ENCODE peak calls at places on chromosomes 1 and 21, in eight cellular contexts. D, M, P, T, W, E, C and F are unnamed samples.

GRCh38 chr1:220410681-220411080 is 117.3 kb upstream of the MARK1 start:
- DNase-seq in T (no peak), E (peak), W (no peak), D (no peak), P (no peak), C (no peak), M (peak), F (peak)

GRCh38 chr1:89994231-89994804 is 592 bp upstream of the ZNF326 start:
- DNase-seq in M (no peak), C (no peak), P (no peak), E (no peak), W (no peak), T (no peak), D (no peak), F (no peak)

GRCh38 chr21:32520885-32521735 is 64.2 kb downstream of the TCP10L start:
- DNase-seq in M (peak), P (no peak), E (peak), D (peak), C (no peak), W (peak), T (no peak), F (peak)

GRCh38 chr1:208461680-208462079 is 217.5 kb upstream of the PLXNA2 start:
- DNase-seq in E (no peak), W (peak), P (no peak), M (no peak), D (no peak), C (no peak), T (no peak), F (no peak)

GRCh38 chr1:40650075-40650474 is 15.4 kb downstream of the RIMS3 start:
- DNase-seq in T (no peak), E (no peak), P (no peak), C (no peak), M (no peak), W (peak), D (no peak), F (no peak)

GRCh38 chr1:165073402-165074007 is 283.0 kb downstream of the LMX1A start:
- DNase-seq in P (no peak), E (peak), T (peak), C (no peak), D (peak), M (peak), W (peak), F (no peak)

GRCh38 chr1:165248969-165249571 is 107.4 kb downstream of the LMX1A start:
- DNase-seq in E (no peak), M (no peak), T (no peak), P (no peak), D (no peak), W (no peak), C (no peak), F (no peak)

GRCh38 chr21:28818663-28819278 is 173.9 kb downstream of the LTN1 start:
- DNase-seq in T (no peak), P (no peak), W (no peak), M (peak), D (no peak), C (no peak), E (peak), F (no peak)

GRCh38 chr1:177088974-177089373 is 75.5 kb downstream of the ASTN1 start:
- DNase-seq in C (no peak), T (no peak), D (no peak), W (no peak), E (no peak), P (no peak), M (no peak), F (no peak)

GRCh38 chr1:232317336-232317735 is 312.6 kb downstream of the SIPA1L2 start:
- DNase-seq in C (no peak), E (no peak), P (no peak), T (no peak), W (no peak), M (no peak), D (no peak), F (no peak)

GRCh38 chr21:34887729-34888568 is 161.2 kb downstream of the RUNX1 start:
- DNase-seq in D (peak), T (no peak), E (peak), P (peak), C (peak), M (peak), W (peak), F (peak)

GRCh38 chr1:226908913-226909312 is 31.2 kb upstream of the COQ8A start:
- DNase-seq in D (no peak), E (peak), T (no peak), M (no peak), C (no peak), P (no peak), W (no peak), F (no peak)

GRCh38 chr21:29017639-29018237 is 1.4 kb downstream of the RWDD2B start:
- DNase-seq in M (peak), C (no peak), P (no peak), T (no peak), E (no peak), D (peak), W (peak), F (no peak)

GRCh38 chr1:204191481-204191880 is 4.8 kb downstream of the KISS1 start:
- DNase-seq in M (no peak), E (no peak), W (no peak), C (no peak), T (no peak), D (no peak), P (no peak), F (no peak)

GRCh38 chr21:39647476-39647875 is 34.7 kb downstream of the B3GALT5 start:
- DNase-seq in M (no peak), D (peak), E (peak), P (no peak), C (no peak), W (peak), T (no peak), F (peak)

GRCh38 chr1:92475029-92475428 is 11.7 kb downstream of the GFI1 start:
- DNase-seq in M (no peak), E (no peak), T (no peak), C (no peak), P (no peak), D (no peak), W (no peak), F (no peak)

GRCh38 chr21:41766883-41767605 is at the start of gene RIPK4:
- DNase-seq in E (no peak), T (peak), M (peak), C (peak), P (peak), W (no peak), D (no peak), F (no peak)

GRCh38 chr1:220067246-220068204 is 21.2 kb upstream of the EPRS1 start:
- DNase-seq in P (no peak), D (no peak), W (no peak), C (no peak), E (peak), T (no peak), M (peak), F (no peak)

GRCh38 chr1:217910205-217910604 is 279.1 kb downstream of the SPATA17 start:
- DNase-seq in M (no peak), D (no peak), C (no peak), T (no peak), E (no peak), W (no peak), P (no peak), F (no peak)

GRCh38 chr1:22794691-22795090 is 84.1 kb downstream of the EPHB2 start:
- DNase-seq in P (no peak), E (no peak), D (no peak), C (no peak), T (no peak), M (no peak), W (no peak), F (no peak)

GRCh38 chr1:23100074-23100748 is 68.4 kb downstream of the LUZP1 start:
- DNase-seq in M (peak), C (peak), D (peak), W (peak), P (no peak), T (no peak), E (peak), F (peak)

GRCh38 chr21:38470762-38471161 is 27.5 kb downstream of the ERG start:
- DNase-seq in D (peak), P (no peak), T (no peak), E (peak), M (peak), C (no peak), W (peak), F (no peak)

GRCh38 chr1:18479484-18479883 is 1.2 kb upstream of the KLHDC7A start:
- DNase-seq in D (no peak), W (no peak), C (no peak), T (no peak), E (no peak), P (no peak), M (peak), F (no peak)

GRCh38 chr21:29077651-29078090 is 4.2 kb upstream of the CCT8 start:
- DNase-seq in T (no peak), C (no peak), E (peak), D (peak), M (no peak), P (no peak), W (no peak), F (no peak)

GRCh38 chr1:241695454-241696171 is 43.5 kb downstream of the WDR64 start:
- DNase-seq in C (no peak), D (no peak), E (no peak), P (no peak), W (no peak), T (no peak), M (no peak), F (peak)

GRCh38 chr1:5649166-5649551 is 343.1 kb downstream of the NPHP4 start:
- DNase-seq in E (no peak), T (no peak), W (no peak), M (no peak), D (no peak), P (no peak), C (no peak), F (no peak)

GRCh38 chr1:231201375-231202124 is 39.5 kb upstream of the GNPAT start:
- DNase-seq in P (no peak), W (no peak), T (no peak), M (no peak), C (no peak), D (no peak), E (no peak), F (no peak)

GRCh38 chr1:17587693-17588047 is 48.2 kb downstream of the ARHGEF10L start:
- DNase-seq in P (no peak), W (no peak), T (no peak), D (no peak), E (peak), M (peak), C (no peak), F (peak)

GRCh38 chr1:77487631-77488030 is 194.8 kb downstream of the ZZZ3 start:
- DNase-seq in E (no peak), D (no peak), W (no peak), C (no peak), T (no peak), M (no peak), P (no peak), F (no peak)

GRCh38 chr1:214660900-214661299 is 57.9 kb downstream of the CENPF start:
- DNase-seq in W (no peak), E (peak), C (no peak), T (no peak), M (peak), D (peak), P (no peak), F (peak)

GRCh38 chr1:28313710-28314510 is 14.9 kb upstream of the MED18 start:
- DNase-seq in T (peak), D (no peak), P (no peak), M (peak), E (peak), W (peak), C (no peak), F (no peak)

GRCh38 chr21:45849651-45850050 is 131.9 kb upstream of the COL6A1 start:
- DNase-seq in C (no peak), W (no peak), T (no peak), E (no peak), M (no peak), P (no peak), D (no peak), F (no peak)

GRCh38 chr21:45846373-45847160 is 135.0 kb upstream of the COL6A1 start:
- DNase-seq in P (no peak), T (no peak), W (no peak), C (no peak), M (peak), D (no peak), E (peak), F (no peak)

GRCh38 chr21:45847870-45848269 is 133.7 kb upstream of the COL6A1 start:
- DNase-seq in E (no peak), D (no peak), C (no peak), T (no peak), W (no peak), M (peak), P (no peak), F (no peak)

GRCh38 chr21:45848805-45849204 is 132.8 kb upstream of the COL6A1 start:
- DNase-seq in D (no peak), P (no peak), E (no peak), C (no peak), T (no peak), M (no peak), W (no peak), F (no peak)

GRCh38 chr21:45848352-45848751 is 133.2 kb upstream of the COL6A1 start:
- DNase-seq in C (no peak), M (no peak), E (no peak), D (no peak), T (no peak), W (no peak), P (no peak), F (no peak)
- H3K4me3 ChIP-seq in C (no peak), M (no peak), E (no peak), D (no peak), T (no peak), W (no peak), P (no peak), F (no peak)

GRCh38 chr1:147079400-147080012 is 92.8 kb downstream of the PRKAB2 start:
- DNase-seq in C (no peak), E (no peak), W (no peak), T (no peak), D (no peak), P (no peak), M (no peak), F (no peak)

GRCh38 chr1:147078606-147079399 is 93.5 kb downstream of the PRKAB2 start:
- DNase-seq in M (no peak), C (no peak), W (no peak), P (no peak), E (no peak), T (no peak), D (no peak), F (no peak)

GRCh38 chr1:147080671-147081394 is 91.4 kb downstream of the PRKAB2 start:
- DNase-seq in T (no peak), W (no peak), C (no peak), E (no peak), M (no peak), P (no peak), D (no peak), F (no peak)

GRCh38 chr1:147077936-147078605 is 94.2 kb downstream of the PRKAB2 start:
- DNase-seq in T (no peak), M (no peak), P (no peak), W (no peak), E (no peak), C (no peak), D (no peak), F (no peak)

GRCh38 chr1:147080013-147080661 is 92.1 kb downstream of the PRKAB2 start:
- DNase-seq in P (no peak), D (no peak), W (peak), C (no peak), M (peak), E (no peak), T (no peak), F (no peak)
- H3K4me3 ChIP-seq in P (peak), D (no peak), W (no peak), C (peak), M (no peak), E (no peak), T (no peak), F (no peak)

DNA sequence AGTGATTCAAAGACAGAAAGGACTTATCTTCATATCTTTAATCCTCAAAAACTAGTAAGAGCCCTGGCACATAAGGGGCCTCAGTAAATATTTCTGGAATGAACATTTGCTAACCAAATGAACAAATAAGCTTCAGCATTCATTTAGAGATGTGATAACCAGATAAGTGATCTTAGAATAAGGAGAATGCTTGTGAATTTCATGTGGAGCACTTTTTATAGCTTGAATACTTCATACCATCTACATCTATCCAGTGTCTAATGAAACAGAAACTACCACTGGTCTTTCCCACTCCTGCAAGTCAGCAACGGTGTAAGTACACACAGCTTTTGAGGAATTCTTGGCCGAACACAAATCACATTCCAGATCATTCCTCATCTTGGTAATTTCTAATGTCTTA is 38.5 kb downstream of the EDEM3 start:
- DNase-seq in D (no peak), C (no peak), M (peak), T (no peak), E (no peak), W (no peak), P (no peak), F (peak)
- H3K4me3 ChIP-seq in D (no peak), C (no peak), M (no peak), T (no peak), E (no peak), W (no peak), P (no peak), F (no peak)

DNA sequence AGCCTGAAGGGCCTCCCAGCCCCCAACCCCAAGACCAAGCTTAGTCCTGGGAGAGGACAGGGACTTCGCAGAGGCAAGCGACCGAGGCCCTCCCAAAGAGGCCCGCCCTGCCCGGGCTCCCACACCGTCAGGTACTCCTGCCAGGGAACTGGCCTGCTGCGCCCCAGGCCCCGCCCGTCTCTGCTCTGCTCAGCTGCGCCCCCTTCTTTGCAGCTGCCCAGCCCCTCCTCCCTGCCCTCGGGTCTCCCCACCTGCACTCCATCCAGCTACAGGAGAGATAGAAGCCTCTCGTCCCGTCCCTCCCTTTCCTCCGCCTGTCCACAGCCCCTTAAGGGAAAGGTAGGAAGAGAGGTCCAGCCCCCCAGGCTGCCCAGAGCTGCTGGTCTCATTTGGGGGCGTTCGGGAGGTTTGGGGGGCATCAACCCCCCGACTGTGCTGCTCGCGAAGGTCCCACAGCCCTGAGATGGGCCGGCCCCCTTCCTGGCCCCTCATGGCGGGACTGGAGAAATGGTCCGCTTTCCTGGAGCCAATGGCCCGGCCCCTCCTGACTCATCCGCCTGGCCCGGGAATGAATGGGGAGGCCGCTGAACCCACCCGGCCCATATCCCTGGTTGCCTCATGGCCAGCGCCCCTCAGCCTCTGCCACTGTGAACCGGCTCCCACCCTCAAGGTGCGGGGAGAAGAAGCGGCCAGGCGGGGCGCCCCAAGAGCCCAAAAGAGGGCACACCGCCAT is 21.9 kb upstream of the ARF1 start:
- DNase-seq in P (no peak), D (no peak), W (no peak), T (no peak), E (no peak), C (no peak), M (peak), F (no peak)
- H3K4me3 ChIP-seq in P (no peak), D (no peak), W (no peak), T (no peak), E (no peak), C (peak), M (no peak), F (no peak)